ENCODE peak calls at places on chromosomes 2 and 18, in seven cellular contexts. O is tibial artery, Z is IMR-90, S is A549, P is uterus, C is neural progenitor cell, V is Calu3. E is an unnamed sample.

GRCh38 chr2:46672752-46673151 is 193.4 kb downstream of the TMEM247 start:
- DNase-seq in O (no peak), Z (no peak), S (no peak), P (no peak), C (no peak), V (no peak), E (no peak)

GRCh38 chr18:9304388-9305070 is 30.0 kb upstream of the TWSG1 start:
- DNase-seq in O (no peak), Z (no peak), S (no peak), P (no peak), C (no peak), V (no peak), E (no peak)

GRCh38 chr2:20381457-20381856 is 30.8 kb upstream of the PUM2 start:
- DNase-seq in O (no peak), Z (peak), S (no peak), P (no peak), C (peak), V (no peak), E (no peak)

GRCh38 chr2:217650716-217651360 is 352.0 kb downstream of the TNS1 start:
- DNase-seq in O (no peak), Z (peak), S (peak), P (no peak), C (peak), V (peak), E (no peak)

GRCh38 chr18:12076424-12077140 is 17.1 kb upstream of the ANKRD62 start:
- DNase-seq in O (no peak), Z (peak), S (peak), P (no peak), C (peak), V (peak), E (no peak)

GRCh38 chr2:215479536-215480240 is 43.8 kb upstream of the FN1 start:
- DNase-seq in O (no peak), Z (no peak), S (no peak), P (no peak), C (no peak), V (no peak), E (no peak)

GRCh38 chr2:18924905-18925691 is 335.7 kb upstream of the NT5C1B start:
- DNase-seq in O (no peak), Z (peak), S (no peak), P (no peak), C (no peak), V (no peak), E (no peak)

GRCh38 chr2:121860033-121860810 is 104.8 kb downstream of the TSN start:
- DNase-seq in O (no peak), Z (peak), S (no peak), P (no peak), C (no peak), V (no peak), E (no peak)

GRCh38 chr2:203280428-203281064 is 41.7 kb downstream of the CYP20A1 start:
- DNase-seq in O (no peak), Z (no peak), S (no peak), P (no peak), C (no peak), V (no peak), E (no peak)

GRCh38 chr2:70124983-70125480 is 37.8 kb downstream of the PCBP1 start:
- DNase-seq in O (peak), Z (peak), S (peak), P (peak), C (peak), V (no peak), E (peak)

GRCh38 chr2:11554430-11554764 is 20.6 kb downstream of the GREB1 start:
- DNase-seq in O (no peak), Z (no peak), S (no peak), P (no peak), C (no peak), V (no peak), E (no peak)

GRCh38 chr2:188378551-188378950 is 86.9 kb downstream of the GULP1 start:
- DNase-seq in O (no peak), Z (peak), S (no peak), P (no peak), C (no peak), V (no peak), E (no peak)

GRCh38 chr2:201261911-201262310 is 1.6 kb downstream of the CASP8 start:
- DNase-seq in O (no peak), Z (no peak), S (no peak), P (no peak), C (no peak), V (no peak), E (no peak)

GRCh38 chr2:43210125-43210466 is 16.3 kb downstream of the ZFP36L2 start:
- DNase-seq in O (no peak), Z (no peak), S (no peak), P (no peak), C (no peak), V (no peak), E (no peak)

GRCh38 chr2:168848220-168848619 is 42.0 kb downstream of the SPC25 start:
- DNase-seq in O (no peak), Z (no peak), S (no peak), P (no peak), C (peak), V (peak), E (no peak)

GRCh38 chr2:189076572-189076971 is 102.4 kb downstream of the COL3A1 start:
- DNase-seq in O (peak), Z (peak), S (no peak), P (no peak), C (no peak), V (no peak), E (no peak)

GRCh38 chr2:213932-214693 is 49.7 kb downstream of the SH3YL1 start:
- DNase-seq in O (no peak), Z (no peak), S (no peak), P (no peak), C (no peak), V (no peak), E (no peak)

GRCh38 chr2:12081481-12082210 is 335.2 kb downstream of the LPIN1 start:
- DNase-seq in O (no peak), Z (no peak), S (no peak), P (no peak), C (no peak), V (no peak), E (no peak)

GRCh38 chr18:51288582-51288981 is 91.1 kb upstream of the MEX3C start:
- DNase-seq in O (no peak), Z (no peak), S (no peak), P (no peak), C (no peak), V (no peak), E (no peak)

GRCh38 chr18:44742741-44743311 is 62.1 kb downstream of the SETBP1 start:
- DNase-seq in O (no peak), Z (peak), S (no peak), P (peak), C (peak), V (no peak), E (no peak)

GRCh38 chr18:47100214-47100831 is 50.0 kb downstream of the HDHD2 start:
- DNase-seq in O (no peak), Z (peak), S (peak), P (peak), C (peak), V (peak), E (peak)

GRCh38 chr18:26134110-26134509 is 441 bp downstream of the PSMA8 start:
- DNase-seq in O (no peak), Z (no peak), S (no peak), P (no peak), C (no peak), V (no peak), E (no peak)

GRCh38 chr2:45813003-45813601 is 161.6 kb downstream of the PRKCE start:
- DNase-seq in O (no peak), Z (peak), S (no peak), P (peak), C (peak), V (no peak), E (no peak)

GRCh38 chr2:158667969-158668368 is 127.1 kb upstream of the DAPL1 start:
- DNase-seq in O (no peak), Z (no peak), S (no peak), P (no peak), C (no peak), V (no peak), E (no peak)

GRCh38 chr18:28716321-28716720 is 539.4 kb upstream of the CDH2 start:
- DNase-seq in O (no peak), Z (no peak), S (no peak), P (no peak), C (no peak), V (no peak), E (no peak)

GRCh38 chr2:103402944-103403343 is 641.1 kb downstream of the TMEM182 start:
- DNase-seq in O (no peak), Z (no peak), S (no peak), P (no peak), C (no peak), V (no peak), E (no peak)

GRCh38 chr2:219643788-219644398 is 16.5 kb downstream of the SLC4A3 start:
- DNase-seq in O (no peak), Z (no peak), S (no peak), P (no peak), C (no peak), V (no peak), E (no peak)

GRCh38 chr2:189115126-189115525 is 64.4 kb downstream of the COL5A2 start:
- DNase-seq in O (no peak), Z (peak), S (no peak), P (no peak), C (no peak), V (no peak), E (no peak)

GRCh38 chr2:104746790-104747320 is 107.1 kb upstream of the POU3F3 start:
- DNase-seq in O (no peak), Z (no peak), S (no peak), P (no peak), C (no peak), V (no peak), E (no peak)

GRCh38 chr2:159497857-159498256 is 118.5 kb downstream of the BAZ2B start:
- DNase-seq in O (no peak), Z (no peak), S (no peak), P (no peak), C (no peak), V (no peak), E (no peak)

GRCh38 chr2:20444113-20444992 is 2.5 kb upstream of the RHOB start:
- DNase-seq in O (peak), Z (no peak), S (no peak), P (no peak), C (peak), V (no peak), E (no peak)

GRCh38 chr18:10408131-10408530 is 46.3 kb upstream of the APCDD1 start:
- DNase-seq in O (no peak), Z (no peak), S (no peak), P (no peak), C (no peak), V (no peak), E (no peak)

GRCh38 chr2:63399171-63399570 is 189.1 kb downstream of the WDPCP start:
- DNase-seq in O (no peak), Z (no peak), S (no peak), P (no peak), C (peak), V (no peak), E (no peak)

GRCh38 chr2:46954951-46955571 is 39.5 kb upstream of the MCFD2 start:
- DNase-seq in O (peak), Z (peak), S (peak), P (peak), C (peak), V (peak), E (no peak)

GRCh38 chr2:110101911-110102774 is 13.5 kb downstream of the MALL start:
- DNase-seq in O (no peak), Z (peak), S (peak), P (no peak), C (no peak), V (no peak), E (no peak)

GRCh38 chr2:43100883-43101662 is 125.3 kb downstream of the ZFP36L2 start:
- DNase-seq in O (peak), Z (peak), S (no peak), P (peak), C (peak), V (peak), E (peak)

GRCh38 chr2:231680992-231681852 is 27.1 kb upstream of the PTMA start:
- DNase-seq in O (peak), Z (peak), S (peak), P (peak), C (peak), V (peak), E (peak)

GRCh38 chr2:65055427-65056214 is 595 bp upstream of the CEP68 start:
- DNase-seq in O (no peak), Z (no peak), S (peak), P (no peak), C (no peak), V (peak), E (no peak)

DNA sequence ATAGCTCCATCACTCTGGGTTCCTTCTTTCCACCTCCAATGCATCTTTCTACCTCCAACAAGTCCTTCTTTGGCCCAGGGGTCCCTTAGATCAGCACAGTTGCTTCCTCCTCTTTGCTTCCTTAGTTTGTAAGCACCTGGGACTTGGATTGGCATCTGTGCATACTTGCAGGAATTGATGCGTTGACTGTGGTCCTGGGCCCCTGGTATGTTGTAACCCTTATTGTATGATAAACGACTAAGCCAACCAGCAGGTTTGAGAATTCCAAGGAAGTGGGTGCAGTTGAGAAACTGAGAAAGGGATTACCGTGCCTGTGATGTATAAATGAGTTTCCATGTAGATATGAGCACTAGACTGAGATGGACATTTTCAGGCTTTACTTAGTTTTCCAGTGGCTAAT is 55.9 kb downstream of the ARHGAP28 start:
- DNase-seq in O (no peak), Z (no peak), S (no peak), P (no peak), C (no peak), V (no peak), E (no peak)
- TF ChIP-seq CTCF in O (no peak), Z (no peak), S (no peak), P (no peak), C (no peak), V (no peak), E (no peak)

GRCh38 chr18:63676526-63676925 is 14.8 kb upstream of the SERPINB3 start:
- DNase-seq in O (no peak), Z (no peak), S (no peak), P (no peak), C (peak), V (peak), E (no peak)
- TF ChIP-seq CTCF in O (no peak), Z (no peak), S (no peak), P (no peak), C (peak), V (peak), E (no peak)

GRCh38 chr2:81260320-81260719 is 955.8 kb upstream of the LRRTM1 start:
- DNase-seq in O (no peak), Z (no peak), S (no peak), P (no peak), C (no peak), V (peak), E (no peak)
- TF ChIP-seq CTCF in O (no peak), Z (no peak), S (no peak), P (no peak), C (no peak), V (no peak), E (no peak)

DNA sequence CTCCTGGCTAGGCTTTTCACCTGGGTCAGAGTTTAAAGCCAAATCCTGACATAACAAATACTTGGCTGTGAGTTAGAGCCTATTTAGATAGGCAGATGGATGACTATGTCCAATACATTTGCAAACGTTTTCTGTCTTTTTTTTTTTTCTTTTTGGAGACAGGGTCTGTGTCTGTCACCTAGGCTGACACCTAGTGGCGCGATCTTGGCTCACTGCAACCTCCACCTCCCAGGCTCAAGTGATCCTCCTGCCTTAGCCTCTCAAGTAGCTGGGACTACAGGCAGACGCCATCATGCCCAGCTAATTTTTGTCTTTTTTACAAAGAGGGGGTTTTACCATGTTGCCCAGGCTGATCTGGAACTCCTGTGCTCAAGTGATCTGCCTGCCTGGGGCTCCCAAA is 124.8 kb downstream of the DYM start:
- DNase-seq in O (no peak), Z (no peak), S (no peak), P (no peak), C (no peak), V (peak), E (no peak)
- TF ChIP-seq CTCF in O (no peak), Z (no peak), S (no peak), P (no peak), C (peak), V (peak), E (no peak)

DNA sequence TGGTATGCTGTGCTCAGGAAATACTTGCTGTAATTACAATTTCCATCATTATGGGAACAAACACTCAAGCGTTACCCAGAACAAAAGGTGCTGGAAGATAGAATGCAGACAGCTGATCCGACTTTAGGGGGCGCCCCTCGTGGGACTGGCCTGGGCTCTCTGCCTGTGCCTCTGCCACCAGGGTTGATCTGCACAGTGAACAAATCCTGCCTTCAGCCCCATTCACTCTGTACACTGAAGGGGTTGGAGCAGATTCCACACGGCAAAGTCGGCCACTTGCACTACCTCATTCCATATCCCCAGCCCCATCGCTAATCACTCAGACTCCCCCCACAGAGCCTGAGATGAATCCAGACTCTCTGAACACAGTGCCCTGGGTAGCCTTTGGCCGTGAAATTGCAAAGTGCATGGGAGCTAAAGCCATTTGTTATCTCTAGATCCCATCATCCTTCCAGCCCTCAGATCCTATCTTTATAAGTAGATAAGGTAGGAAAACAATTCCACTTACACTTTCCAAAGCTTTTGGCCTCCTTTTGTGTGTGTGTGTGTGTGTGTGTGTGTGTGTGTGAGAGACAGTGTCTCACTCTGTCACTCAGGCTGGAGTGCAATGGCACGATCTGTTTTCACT is 69.3 kb downstream of the INPP5D start:
- DNase-seq in O (no peak), Z (no peak), S (peak), P (no peak), C (peak), V (peak), E (no peak)
- TF ChIP-seq CTCF in O (no peak), Z (no peak), S (no peak), P (no peak), C (peak), V (peak), E (no peak)

DNA sequence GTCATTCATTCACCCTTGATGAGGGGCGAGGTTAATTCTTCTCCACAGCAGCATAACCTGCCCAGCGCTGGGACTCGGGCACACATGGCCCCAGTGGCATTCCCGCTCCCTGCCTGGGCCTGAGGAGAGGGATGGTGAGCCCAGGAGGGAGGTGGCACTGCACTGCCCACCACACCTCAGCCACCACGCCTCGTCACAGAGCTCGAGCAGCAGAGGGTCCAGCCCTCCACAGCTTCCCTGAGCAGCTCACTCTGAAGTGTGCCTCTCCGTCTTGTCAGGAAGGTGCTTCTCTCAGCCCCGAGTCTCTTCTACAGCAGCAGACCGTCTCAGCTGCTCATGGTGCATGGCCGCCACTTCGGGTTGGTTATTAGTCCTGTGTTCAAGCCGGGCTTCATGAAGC is 34.9 kb downstream of the COA5 start:
- DNase-seq in O (no peak), Z (no peak), S (no peak), P (no peak), C (no peak), V (no peak), E (no peak)
- TF ChIP-seq CTCF in O (no peak), Z (no peak), S (no peak), P (no peak), C (no peak), V (no peak), E (no peak)

GRCh38 chr2:193776988-193777387 is 1582.3 kb upstream of the TMEFF2 start:
- DNase-seq in O (no peak), Z (no peak), S (no peak), P (no peak), C (no peak), V (no peak), E (no peak)
- TF ChIP-seq CTCF in O (no peak), Z (no peak), S (no peak), P (no peak), C (no peak), V (no peak), E (no peak)

DNA sequence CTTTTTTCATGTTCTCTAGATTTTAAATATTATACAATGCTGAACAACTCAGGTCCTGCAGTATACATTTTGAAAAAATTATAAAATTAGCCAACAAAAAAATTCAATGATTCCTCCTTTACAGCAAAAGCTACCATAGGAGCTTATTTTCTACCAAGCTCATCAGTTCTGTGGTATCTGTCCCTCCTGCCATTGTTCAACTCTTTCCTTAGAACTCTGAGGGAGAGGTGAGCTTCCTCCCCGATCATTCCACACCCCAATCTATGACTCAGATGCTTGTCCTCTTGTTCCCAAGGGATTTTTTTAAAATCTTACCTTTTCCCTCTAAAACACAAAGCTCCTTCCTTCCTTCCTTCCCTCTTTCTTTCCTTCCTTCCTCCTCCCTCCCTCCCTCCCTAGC is 13.5 kb downstream of the DPP4 start:
- DNase-seq in O (no peak), Z (no peak), S (no peak), P (no peak), C (no peak), V (no peak), E (no peak)
- TF ChIP-seq CTCF in O (no peak), Z (no peak), S (no peak), P (no peak), C (no peak), V (no peak), E (no peak)

DNA sequence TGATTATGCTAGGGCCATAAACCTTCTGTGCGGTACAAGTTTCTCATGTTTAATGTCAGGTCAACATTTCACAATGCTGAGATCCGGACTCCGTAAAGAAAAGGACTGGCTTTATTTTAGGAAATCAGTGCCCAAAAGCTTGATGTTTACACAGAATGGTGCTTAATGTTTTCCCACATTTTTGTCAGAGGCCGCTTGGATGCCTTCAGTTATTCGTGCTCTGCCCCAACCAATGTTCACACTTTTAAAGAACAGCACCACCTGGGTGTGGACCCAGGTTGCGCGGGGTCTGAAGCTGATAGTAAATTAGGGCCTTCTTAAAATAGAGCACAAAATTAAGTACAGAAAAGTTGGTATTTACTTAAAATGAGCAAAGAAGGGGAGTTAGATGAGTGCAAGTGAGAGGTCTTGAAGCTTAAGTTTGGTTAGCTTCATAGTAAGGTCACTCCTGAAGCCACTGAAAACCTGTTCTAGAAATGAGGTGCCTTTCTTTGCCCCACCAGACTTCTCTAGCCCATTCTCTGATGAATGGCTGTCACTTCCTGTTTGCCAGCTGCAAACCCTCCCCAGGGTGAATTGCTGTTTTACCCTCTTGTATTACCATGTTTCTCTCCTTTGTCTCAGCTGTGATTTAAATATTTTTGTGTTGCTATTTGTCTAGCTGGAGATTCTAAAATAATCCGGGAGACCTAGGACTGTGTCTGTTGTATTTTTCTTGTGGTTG is 20.5 kb downstream of the SLC3A1 start:
- DNase-seq in O (no peak), Z (no peak), S (no peak), P (no peak), C (peak), V (no peak), E (no peak)
- TF ChIP-seq CTCF in O (peak), Z (no peak), S (peak), P (no peak), C (peak), V (no peak), E (peak)